ENCODE peak calls at places on chromosomes 5 and 9, in ten cellular contexts. D is GM12891, F is GM23338, B is stomach, O is GM12892, V is HepG2, U is HCT116, M is esophagus muscularis mucosa, W is sigmoid colon, K is spleen. N is an unnamed sample.

GRCh38 chr9:85743290-85744128 is 1.8 kb upstream of the AGTPBP1 start:
- DNase-seq in D (no peak), F (peak), B (peak), O (no peak), V (peak), U (peak), M (no peak), W (peak), K (peak), N (peak)

GRCh38 chr5:7642029-7642428 is 208.9 kb downstream of the CFAP90 start:
- DNase-seq in D (no peak), F (no peak), B (no peak), O (no peak), V (no peak), U (no peak), M (no peak), W (no peak), K (no peak), N (no peak)

GRCh38 chr5:98248949-98249348 is 524.5 kb upstream of the RGMB start:
- DNase-seq in D (no peak), F (no peak), B (no peak), O (no peak), V (no peak), U (no peak), M (no peak), W (no peak), K (no peak), N (no peak)

GRCh38 chr5:773517-774264 is 10.8 kb downstream of the ZDHHC11B start:
- DNase-seq in D (no peak), F (no peak), B (no peak), O (no peak), V (no peak), U (no peak), M (peak), W (peak), K (peak), N (no peak)

GRCh38 chr9:26375448-26375847 is 517.2 kb downstream of the CAAP1 start:
- DNase-seq in D (no peak), F (no peak), B (no peak), O (no peak), V (no peak), U (no peak), M (no peak), W (no peak), K (no peak), N (no peak)

GRCh38 chr9:111632051-111632450 is 917 bp downstream of the DNAJC25 start:
- DNase-seq in D (no peak), F (no peak), B (no peak), O (no peak), V (peak), U (no peak), M (no peak), W (no peak), K (no peak), N (no peak)

GRCh38 chr9:98916660-98917059 is 27.0 kb upstream of the COL15A1 start:
- DNase-seq in D (no peak), F (peak), B (no peak), O (no peak), V (no peak), U (no peak), M (no peak), W (peak), K (no peak), N (no peak)

GRCh38 chr5:36792560-36793180 is 83.9 kb upstream of the NIPBL start:
- DNase-seq in D (no peak), F (no peak), B (no peak), O (no peak), V (no peak), U (no peak), M (no peak), W (no peak), K (no peak), N (no peak)

GRCh38 chr5:86917117-86917579 is 299.4 kb downstream of the COX7C start:
- DNase-seq in D (no peak), F (peak), B (no peak), O (no peak), V (no peak), U (no peak), M (no peak), W (no peak), K (no peak), N (no peak)

GRCh38 chr9:135290086-135290485 is 189.5 kb upstream of the PPP1R26 start:
- DNase-seq in D (no peak), F (no peak), B (peak), O (no peak), V (no peak), U (no peak), M (no peak), W (no peak), K (peak), N (no peak)

GRCh38 chr5:17252543-17252942 is 35.1 kb downstream of the BASP1 start:
- DNase-seq in D (no peak), F (no peak), B (no peak), O (no peak), V (no peak), U (no peak), M (no peak), W (no peak), K (no peak), N (no peak)

GRCh38 chr5:130198927-130199326 is 294.7 kb downstream of the CHSY3 start:
- DNase-seq in D (no peak), F (peak), B (no peak), O (no peak), V (peak), U (peak), M (no peak), W (no peak), K (no peak), N (peak)

GRCh38 chr9:133188006-133188842 is 20.8 kb downstream of the OBP2B start:
- DNase-seq in D (no peak), F (peak), B (no peak), O (no peak), V (peak), U (peak), M (no peak), W (peak), K (peak), N (no peak)

GRCh38 chr9:35002623-35003022 is 13.1 kb downstream of the DNAJB5 start:
- DNase-seq in D (no peak), F (no peak), B (no peak), O (no peak), V (no peak), U (no peak), M (peak), W (no peak), K (no peak), N (no peak)

GRCh38 chr5:138408023-138408422 is 30.8 kb upstream of the REEP2 start:
- DNase-seq in D (peak), F (no peak), B (peak), O (no peak), V (no peak), U (no peak), M (no peak), W (no peak), K (no peak), N (no peak)

GRCh38 chr5:111386832-111387162 is 125.5 kb downstream of the STARD4 start:
- DNase-seq in D (no peak), F (no peak), B (no peak), O (no peak), V (no peak), U (no peak), M (no peak), W (no peak), K (no peak), N (no peak)

GRCh38 chr9:92749071-92749933 is 15.3 kb downstream of the BICD2 start:
- DNase-seq in D (no peak), F (no peak), B (no peak), O (no peak), V (no peak), U (no peak), M (no peak), W (no peak), K (peak), N (no peak)

GRCh38 chr5:8446179-8446578 is 577.2 kb downstream of the MTRR start:
- DNase-seq in D (no peak), F (no peak), B (no peak), O (no peak), V (no peak), U (no peak), M (no peak), W (no peak), K (no peak), N (no peak)

GRCh38 chr5:5702934-5703333 is 280.5 kb downstream of the ICE1 start:
- DNase-seq in D (no peak), F (no peak), B (no peak), O (no peak), V (no peak), U (no peak), M (no peak), W (no peak), K (no peak), N (no peak)

GRCh38 chr5:150044334-150044681 is 42.0 kb downstream of the CSF1R start:
- DNase-seq in D (no peak), F (no peak), B (no peak), O (no peak), V (no peak), U (no peak), M (no peak), W (no peak), K (no peak), N (no peak)

GRCh38 chr9:93133641-93134017 is 422 bp downstream of the NINJ1 start:
- DNase-seq in D (peak), F (peak), B (peak), O (peak), V (peak), U (no peak), M (peak), W (peak), K (peak), N (no peak)

GRCh38 chr9:134299068-134299467 is 27.2 kb upstream of the RXRA start:
- DNase-seq in D (no peak), F (no peak), B (no peak), O (no peak), V (no peak), U (no peak), M (no peak), W (no peak), K (peak), N (no peak)

GRCh38 chr5:133460172-133460758 is 152.1 kb downstream of the FSTL4 start:
- DNase-seq in D (peak), F (peak), B (no peak), O (peak), V (no peak), U (peak), M (no peak), W (no peak), K (no peak), N (peak)

GRCh38 chr5:103910002-103910401 is 347.4 kb upstream of the NUDT12 start:
- DNase-seq in D (no peak), F (no peak), B (no peak), O (no peak), V (no peak), U (no peak), M (no peak), W (no peak), K (no peak), N (no peak)

GRCh38 chr9:94533155-94533554 is 21.7 kb upstream of the PCAT7 start:
- DNase-seq in D (no peak), F (no peak), B (no peak), O (no peak), V (peak), U (no peak), M (no peak), W (no peak), K (no peak), N (no peak)

GRCh38 chr5:21862986-21863385 is 990.2 kb downstream of the CDH12 start:
- DNase-seq in D (no peak), F (no peak), B (no peak), O (no peak), V (no peak), U (no peak), M (no peak), W (no peak), K (no peak), N (no peak)

GRCh38 chr5:181191526-181192336 is 13.3 kb downstream of the TRIM7 start:
- DNase-seq in D (peak), F (peak), B (peak), O (peak), V (peak), U (peak), M (peak), W (peak), K (peak), N (no peak)

GRCh38 chr5:88799976-88800375 is 83.0 kb downstream of the MEF2C start:
- DNase-seq in D (no peak), F (no peak), B (no peak), O (no peak), V (no peak), U (no peak), M (no peak), W (no peak), K (no peak), N (no peak)

GRCh38 chr9:113519401-113520108 is 56.0 kb downstream of the RGS3 start:
- DNase-seq in D (no peak), F (no peak), B (no peak), O (no peak), V (peak), U (no peak), M (no peak), W (no peak), K (no peak), N (no peak)
- TF ChIP-seq POLR2AphosphoS5 in D (no peak), F (no peak), B (peak), O (no peak), V (no peak), U (no peak), M (no peak), W (no peak), K (no peak), N (no peak)

DNA sequence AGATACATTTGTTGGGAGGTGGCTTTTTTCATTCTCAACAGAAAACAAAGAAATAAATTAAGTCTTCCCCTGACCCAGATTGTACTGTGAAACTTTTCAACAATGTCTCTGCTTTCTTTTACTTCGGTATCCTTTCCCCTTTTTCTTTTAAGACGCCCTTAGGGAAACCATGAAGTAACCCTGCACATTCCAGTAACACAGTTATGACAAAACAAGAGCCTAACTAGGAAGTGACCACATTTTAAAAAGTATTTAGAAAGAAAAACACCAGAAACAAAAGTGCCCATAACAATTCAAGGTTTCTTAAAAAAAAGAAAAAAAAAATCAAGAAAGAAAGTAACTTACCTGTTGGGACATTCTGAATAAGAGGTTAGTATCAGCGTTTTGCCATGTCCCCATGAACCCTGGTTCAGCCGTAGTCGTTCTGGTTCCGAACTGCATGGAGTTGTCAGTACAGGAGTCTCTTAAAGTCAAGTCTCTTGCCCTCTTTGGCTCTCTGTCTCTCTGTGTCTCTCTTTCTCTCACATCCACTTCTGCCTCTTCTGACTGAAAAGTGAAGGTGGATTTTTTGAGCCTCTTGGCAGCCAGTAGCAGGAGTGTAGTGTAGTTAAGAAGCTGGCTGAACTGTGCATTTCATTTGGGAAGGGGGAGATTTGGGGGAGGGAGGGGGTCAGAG is 142.9 kb downstream of the BNC2 start:
- DNase-seq in D (no peak), F (no peak), B (no peak), O (no peak), V (no peak), U (no peak), M (no peak), W (no peak), K (no peak), N (no peak)
- TF ChIP-seq POLR2AphosphoS5 in D (no peak), F (no peak), B (no peak), O (no peak), V (no peak), U (no peak), M (peak), W (no peak), K (no peak), N (no peak)

GRCh38 chr9:108160039-108160438 is 670.5 kb upstream of the KLF4 start:
- DNase-seq in D (no peak), F (no peak), B (no peak), O (no peak), V (no peak), U (no peak), M (no peak), W (no peak), K (no peak), N (no peak)

GRCh38 chr9:108153391-108153790 is 663.8 kb upstream of the KLF4 start:
- DNase-seq in D (no peak), F (no peak), B (no peak), O (no peak), V (no peak), U (no peak), M (no peak), W (no peak), K (no peak), N (no peak)

GRCh38 chr9:108160705-108161233 is 671.2 kb upstream of the KLF4 start:
- DNase-seq in D (no peak), F (no peak), B (no peak), O (no peak), V (no peak), U (no peak), M (no peak), W (no peak), K (no peak), N (no peak)

GRCh38 chr9:108161520-108161919 is 672.0 kb upstream of the KLF4 start:
- DNase-seq in D (no peak), F (no peak), B (no peak), O (no peak), V (peak), U (no peak), M (no peak), W (no peak), K (no peak), N (no peak)

DNA sequence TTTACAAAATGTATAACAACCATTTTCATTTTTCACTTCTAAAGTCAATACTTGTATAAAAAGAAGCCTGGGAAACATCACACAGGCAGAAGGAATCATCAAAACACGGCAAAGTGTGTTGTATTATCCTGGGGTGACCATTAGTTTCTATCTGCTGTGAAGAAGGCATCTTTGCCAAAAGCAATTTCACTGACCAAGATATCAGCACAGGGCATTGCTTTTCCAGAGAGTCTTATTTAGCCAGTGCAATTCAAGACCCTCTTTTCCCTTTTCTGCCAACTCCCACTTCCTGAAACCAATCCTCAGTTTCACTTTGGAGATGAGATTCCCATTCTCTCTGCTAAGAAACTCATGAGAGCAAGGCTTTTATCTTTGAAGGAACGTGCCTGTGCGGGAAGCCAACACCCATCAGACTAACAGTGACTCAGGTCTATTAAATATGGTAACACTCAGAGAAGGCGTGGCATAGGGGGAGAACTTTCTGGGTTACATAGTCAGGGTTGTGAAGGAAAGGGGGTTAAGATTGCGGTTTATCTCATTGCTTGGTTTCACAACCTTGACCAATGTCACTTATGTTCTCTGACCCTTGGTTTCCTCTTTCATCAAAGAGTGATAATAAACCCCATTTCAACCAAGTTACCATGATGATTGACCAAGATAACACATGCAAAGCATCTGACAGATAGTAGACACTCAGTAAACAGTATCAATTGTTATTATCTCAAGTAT is 666.9 kb upstream of the KLF4 start:
- DNase-seq in D (no peak), F (no peak), B (peak), O (no peak), V (no peak), U (peak), M (no peak), W (no peak), K (no peak), N (no peak)
- TF ChIP-seq POLR2AphosphoS5 in D (no peak), F (no peak), B (peak), O (no peak), V (no peak), U (no peak), M (no peak), W (no peak), K (no peak), N (no peak)

DNA sequence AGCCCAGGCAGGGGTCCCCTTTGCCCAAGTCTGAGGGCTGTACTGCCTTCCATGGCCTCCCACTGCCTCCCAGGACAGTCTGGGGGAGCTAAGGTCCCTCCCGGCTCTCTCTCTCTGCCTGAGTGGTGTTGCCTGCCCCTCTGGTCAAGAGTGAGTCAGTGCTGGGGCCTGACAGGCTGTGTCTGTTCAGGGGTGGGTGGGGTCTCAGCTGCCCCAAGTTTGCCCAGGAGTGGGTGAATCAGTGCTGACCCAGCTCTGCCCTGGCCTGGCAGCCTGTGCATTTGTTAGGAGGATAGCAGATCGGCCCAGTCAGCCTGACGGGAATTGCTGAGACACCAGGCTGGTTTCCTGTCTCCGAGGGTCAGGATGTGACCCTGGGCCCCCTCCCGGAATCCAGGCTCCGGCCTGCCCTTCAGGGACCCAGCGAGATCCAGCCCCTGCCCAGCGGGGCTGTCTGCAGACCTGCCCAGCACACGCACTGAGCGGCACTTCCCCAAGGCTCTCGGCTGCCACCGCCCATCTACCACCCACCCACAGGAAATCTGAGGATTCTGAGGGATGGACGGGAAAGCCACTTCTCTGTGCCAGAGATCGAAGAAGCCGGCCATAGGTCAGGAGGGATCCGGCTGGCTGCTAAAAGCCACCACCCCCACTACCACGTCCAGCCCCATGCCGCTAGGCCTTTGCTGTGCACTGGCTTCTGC is 15.9 kb downstream of the ENG start:
- DNase-seq in D (no peak), F (no peak), B (peak), O (no peak), V (no peak), U (no peak), M (peak), W (peak), K (peak), N (peak)
- TF ChIP-seq POLR2AphosphoS5 in D (no peak), F (no peak), B (peak), O (no peak), V (no peak), U (no peak), M (peak), W (peak), K (peak), N (no peak)

GRCh38 chr5:113250341-113250953 is 184.3 kb downstream of the TSSK1B start:
- DNase-seq in D (no peak), F (no peak), B (peak), O (no peak), V (no peak), U (no peak), M (no peak), W (peak), K (no peak), N (no peak)
- TF ChIP-seq POLR2AphosphoS5 in D (no peak), F (no peak), B (peak), O (no peak), V (no peak), U (no peak), M (peak), W (peak), K (no peak), N (no peak)

GRCh38 chr5:158354958-158355357 is 496.0 kb upstream of the CLINT1 start:
- DNase-seq in D (no peak), F (no peak), B (no peak), O (no peak), V (no peak), U (no peak), M (no peak), W (no peak), K (no peak), N (no peak)
- TF ChIP-seq POLR2AphosphoS5 in D (no peak), F (no peak), B (no peak), O (no peak), V (no peak), U (no peak), M (no peak), W (no peak), K (no peak), N (no peak)